ENCODE peak calls at places on chromosomes 5 and 9, in four cellular contexts. A is CD8-positive, alpha-beta T cell; J is Calu3; Z is HTR-8/SVneo. I is an unnamed sample.
A peak's percentile ranks its signal among the peaks of the same experiment; 100 is the strongest.

GRCh38 chr5:173326501-173326960 is 1.7 kb downstream of the STC2 start:
- DNase-seq in A (no peak), J (peak; percentile 27), Z (peak; percentile 74), I (no peak)

GRCh38 chr9:78286125-78286524 is 10.8 kb upstream of the PSAT1 start:
- DNase-seq in A (no peak), J (no peak), Z (no peak), I (no peak)

GRCh38 chr9:38687389-38687842 is 32.5 kb downstream of the FAM240B start:
- DNase-seq in A (peak; percentile 31), J (peak; percentile 46), Z (no peak), I (no peak)

GRCh38 chr5:157198277-157199058 is 17.8 kb downstream of the ITK start:
- DNase-seq in A (peak; percentile 60), J (no peak), Z (no peak), I (no peak)

GRCh38 chr5:177035982-177036381 is 13.5 kb downstream of the ZNF346 start:
- DNase-seq in A (no peak), J (no peak), Z (no peak), I (no peak)

GRCh38 chr5:102277059-102277621 is 18.9 kb downstream of the SLCO4C1 start:
- DNase-seq in A (no peak), J (no peak), Z (no peak), I (no peak)

GRCh38 chr5:14598225-14598624 is 16.6 kb downstream of the OTULINL start:
- DNase-seq in A (no peak), J (no peak), Z (no peak), I (no peak)

GRCh38 chr9:79693750-79694149 is 122.0 kb downstream of the TLE4 start:
- DNase-seq in A (no peak), J (no peak), Z (no peak), I (no peak)

GRCh38 chr9:134898319-134898718 is 17.7 kb downstream of the FCN2 start:
- DNase-seq in A (no peak), J (no peak), Z (no peak), I (no peak)

GRCh38 chr9:129052592-129052991 is 16.2 kb downstream of the MIGA2 start:
- DNase-seq in A (no peak), J (peak; percentile 95), Z (no peak), I (peak; percentile 99)

GRCh38 chr5:37875051-37875787 is 35.4 kb upstream of the GDNF start:
- DNase-seq in A (no peak), J (no peak), Z (no peak), I (no peak)

GRCh38 chr5:123209163-123210013 is 120.3 kb downstream of the PRDM6 start:
- DNase-seq in A (no peak), J (peak; percentile 53), Z (peak; percentile 25), I (peak; percentile 81)

GRCh38 chr9:91425270-91425669 is 1.6 kb upstream of the NFIL3 start:
- DNase-seq in A (no peak), J (no peak), Z (no peak), I (no peak)

GRCh38 chr9:99778308-99778707 is 43.4 kb upstream of the NR4A3 start:
- DNase-seq in A (no peak), J (no peak), Z (peak; percentile 11), I (no peak)

GRCh38 chr5:179526978-179527377 is 23.4 kb upstream of the RUFY1 start:
- DNase-seq in A (no peak), J (no peak), Z (no peak), I (no peak)

GRCh38 chr5:149177911-149178565 is 36.7 kb downstream of the ABLIM3 start:
- DNase-seq in A (no peak), J (peak; percentile 29), Z (no peak), I (peak; percentile 61)

GRCh38 chr5:177476531-177477233 is 3.2 kb upstream of the DBN1 start:
- DNase-seq in A (no peak), J (no peak), Z (no peak), I (no peak)

GRCh38 chr5:153552886-153553285 is 62.4 kb downstream of the GRIA1 start:
- DNase-seq in A (no peak), J (no peak), Z (no peak), I (no peak)

GRCh38 chr5:19240150-19240549 is 747.9 kb downstream of the CDH18 start:
- DNase-seq in A (no peak), J (no peak), Z (peak; percentile 41), I (peak; percentile 31)

GRCh38 chr5:18772475-18772874 is 1138.2 kb downstream of the TAF11L14 start:
- DNase-seq in A (no peak), J (peak; percentile 43), Z (peak; percentile 32), I (peak; percentile 53)